ENCODE peak calls at places on chromosomes 6 and 20, in five cellular contexts. One of them, this sample, is unnamed.

GRCh38 chr20:11814276-11814675 is 103.4 kb upstream of the BTBD3 start:
- DNase-seq in suprapubic skin: no peak
- DNase-seq in pancreas: no peak
- DNase-seq in OCI-LY7: no peak
- DNase-seq in CD8-positive, alpha-beta T cell: no peak
- DNase-seq in this sample: no peak

GRCh38 chr20:17627101-17627950 is 54.7 kb downstream of the RRBP1 start:
- DNase-seq in suprapubic skin: no peak
- DNase-seq in pancreas: no peak
- DNase-seq in OCI-LY7: no peak
- DNase-seq in CD8-positive, alpha-beta T cell: no peak
- DNase-seq in this sample: no peak

GRCh38 chr6:40550096-40550731 is 37.0 kb downstream of the LRFN2 start:
- DNase-seq in suprapubic skin: no peak
- DNase-seq in pancreas: peak; percentile 26
- DNase-seq in OCI-LY7: peak; percentile 47
- DNase-seq in CD8-positive, alpha-beta T cell: no peak
- DNase-seq in this sample: peak; percentile 34

GRCh38 chr6:35977308-35977707 is 47.1 kb downstream of the SLC26A8 start:
- DNase-seq in suprapubic skin: no peak
- DNase-seq in pancreas: no peak
- DNase-seq in OCI-LY7: no peak
- DNase-seq in CD8-positive, alpha-beta T cell: no peak
- DNase-seq in this sample: no peak

GRCh38 chr20:10076126-10077080 is 41.6 kb downstream of the ANKEF1 start:
- DNase-seq in suprapubic skin: no peak
- DNase-seq in pancreas: peak; percentile 64
- DNase-seq in OCI-LY7: no peak
- DNase-seq in CD8-positive, alpha-beta T cell: no peak
- DNase-seq in this sample: no peak

GRCh38 chr6:41684311-41685182 is 46.3 kb downstream of the MDFI start:
- DNase-seq in suprapubic skin: no peak
- DNase-seq in pancreas: no peak
- DNase-seq in OCI-LY7: no peak
- DNase-seq in CD8-positive, alpha-beta T cell: no peak
- DNase-seq in this sample: no peak

GRCh38 chr6:10692965-10693538 is 1.4 kb downstream of the C6orf52 start:
- DNase-seq in suprapubic skin: no peak
- DNase-seq in pancreas: no peak
- DNase-seq in OCI-LY7: no peak
- DNase-seq in CD8-positive, alpha-beta T cell: no peak
- DNase-seq in this sample: no peak

GRCh38 chr6:30565772-30566171 is 5.5 kb upstream of the ABCF1 start:
- DNase-seq in suprapubic skin: no peak
- DNase-seq in pancreas: no peak
- DNase-seq in OCI-LY7: no peak
- DNase-seq in CD8-positive, alpha-beta T cell: no peak
- DNase-seq in this sample: no peak

GRCh38 chr6:162964703-162965140 is 236.9 kb downstream of the PACRG start:
- DNase-seq in suprapubic skin: no peak
- DNase-seq in pancreas: no peak
- DNase-seq in OCI-LY7: no peak
- DNase-seq in CD8-positive, alpha-beta T cell: no peak
- DNase-seq in this sample: peak; percentile 53

GRCh38 chr6:41191569-41191968 is 9.4 kb downstream of the TREML2 start:
- DNase-seq in suprapubic skin: no peak
- DNase-seq in pancreas: no peak
- DNase-seq in OCI-LY7: peak; percentile 31
- DNase-seq in CD8-positive, alpha-beta T cell: peak; percentile 48
- DNase-seq in this sample: no peak

GRCh38 chr20:50064640-50065615 is 48.0 kb downstream of the UBE2V1 start:
- DNase-seq in suprapubic skin: no peak
- DNase-seq in pancreas: no peak
- DNase-seq in OCI-LY7: no peak
- DNase-seq in CD8-positive, alpha-beta T cell: no peak
- DNase-seq in this sample: no peak

GRCh38 chr20:1278323-1278660 is 12.2 kb downstream of the SNPH start:
- DNase-seq in suprapubic skin: no peak
- DNase-seq in pancreas: no peak
- DNase-seq in OCI-LY7: no peak
- DNase-seq in CD8-positive, alpha-beta T cell: no peak
- DNase-seq in this sample: no peak

GRCh38 chr6:3422457-3422816 is 34.4 kb downstream of the SLC22A23 start:
- DNase-seq in suprapubic skin: no peak
- DNase-seq in pancreas: no peak
- DNase-seq in OCI-LY7: no peak
- DNase-seq in CD8-positive, alpha-beta T cell: no peak
- DNase-seq in this sample: no peak

GRCh38 chr6:152121910-152122309 is 314.4 kb downstream of the ESR1 start:
- DNase-seq in suprapubic skin: no peak
- DNase-seq in pancreas: no peak
- DNase-seq in OCI-LY7: no peak
- DNase-seq in CD8-positive, alpha-beta T cell: no peak
- DNase-seq in this sample: no peak

GRCh38 chr20:17571153-17571527 is 1.3 kb downstream of the DSTN start:
- DNase-seq in suprapubic skin: no peak
- DNase-seq in pancreas: no peak
- DNase-seq in OCI-LY7: peak; percentile 35
- DNase-seq in CD8-positive, alpha-beta T cell: no peak
- DNase-seq in this sample: no peak

GRCh38 chr20:62805711-62806382 is 1.2 kb downstream of the OGFR start:
- DNase-seq in suprapubic skin: no peak
- DNase-seq in pancreas: no peak
- DNase-seq in OCI-LY7: no peak
- DNase-seq in CD8-positive, alpha-beta T cell: no peak
- DNase-seq in this sample: peak; percentile 59

GRCh38 chr20:1845701-1846100 is 49.5 kb upstream of the SIRPA start:
- DNase-seq in suprapubic skin: no peak
- DNase-seq in pancreas: no peak
- DNase-seq in OCI-LY7: no peak
- DNase-seq in CD8-positive, alpha-beta T cell: no peak
- DNase-seq in this sample: no peak

GRCh38 chr6:39231386-39231785 is 2.1 kb upstream of the KCNK5 start:
- DNase-seq in suprapubic skin: no peak
- DNase-seq in pancreas: no peak
- DNase-seq in OCI-LY7: no peak
- DNase-seq in CD8-positive, alpha-beta T cell: no peak
- DNase-seq in this sample: no peak

GRCh38 chr6:56808871-56809359 is 146.0 kb upstream of the BEND6 start:
- DNase-seq in suprapubic skin: no peak
- DNase-seq in pancreas: no peak
- DNase-seq in OCI-LY7: no peak
- DNase-seq in CD8-positive, alpha-beta T cell: no peak
- DNase-seq in this sample: no peak

GRCh38 chr6:170453586-170454511 is 99.3 kb downstream of the PSMB1 start:
- DNase-seq in suprapubic skin: peak; percentile 71
- DNase-seq in pancreas: no peak
- DNase-seq in OCI-LY7: no peak
- DNase-seq in CD8-positive, alpha-beta T cell: no peak
- DNase-seq in this sample: no peak

GRCh38 chr6:71405416-71405815 is 116.8 kb downstream of the OGFRL1 start:
- DNase-seq in suprapubic skin: no peak
- DNase-seq in pancreas: no peak
- DNase-seq in OCI-LY7: no peak
- DNase-seq in CD8-positive, alpha-beta T cell: no peak
- DNase-seq in this sample: no peak

GRCh38 chr6:143023695-143024094 is 37.0 kb upstream of the AIG1 start:
- DNase-seq in suprapubic skin: no peak
- DNase-seq in pancreas: no peak
- DNase-seq in OCI-LY7: no peak
- DNase-seq in CD8-positive, alpha-beta T cell: no peak
- DNase-seq in this sample: no peak

GRCh38 chr6:10720229-10720959 is 2.5 kb upstream of the TMEM14C start:
- DNase-seq in suprapubic skin: no peak
- DNase-seq in pancreas: peak; percentile 26
- DNase-seq in OCI-LY7: no peak
- DNase-seq in CD8-positive, alpha-beta T cell: peak; percentile 64
- DNase-seq in this sample: peak; percentile 60

GRCh38 chr20:63742381-63743024 is 2.9 kb downstream of the SLC2A4RG start:
- DNase-seq in suprapubic skin: peak; percentile 80
- DNase-seq in pancreas: no peak
- DNase-seq in OCI-LY7: no peak
- DNase-seq in CD8-positive, alpha-beta T cell: no peak
- DNase-seq in this sample: no peak

GRCh38 chr6:116741571-116741970 is 23.9 kb downstream of the FAM162B start:
- DNase-seq in suprapubic skin: no peak
- DNase-seq in pancreas: no peak
- DNase-seq in OCI-LY7: no peak
- DNase-seq in CD8-positive, alpha-beta T cell: no peak
- DNase-seq in this sample: no peak

GRCh38 chr6:163565140-163565539 is 150.6 kb downstream of the QKI start:
- DNase-seq in suprapubic skin: no peak
- DNase-seq in pancreas: no peak
- DNase-seq in OCI-LY7: no peak
- DNase-seq in CD8-positive, alpha-beta T cell: no peak
- DNase-seq in this sample: no peak

GRCh38 chr6:80769101-80769500 is 662.6 kb downstream of the BCKDHB start:
- DNase-seq in suprapubic skin: no peak
- DNase-seq in pancreas: no peak
- DNase-seq in OCI-LY7: no peak
- DNase-seq in CD8-positive, alpha-beta T cell: no peak
- DNase-seq in this sample: no peak

GRCh38 chr6:13098006-13098405 is 230.3 kb downstream of the TBC1D7 start:
- DNase-seq in suprapubic skin: no peak
- DNase-seq in pancreas: no peak
- DNase-seq in OCI-LY7: no peak
- DNase-seq in CD8-positive, alpha-beta T cell: no peak
- DNase-seq in this sample: no peak

GRCh38 chr6:135438907-135439535 is 58.5 kb downstream of the AHI1 start:
- DNase-seq in suprapubic skin: no peak
- DNase-seq in pancreas: no peak
- DNase-seq in OCI-LY7: peak; percentile 73
- DNase-seq in CD8-positive, alpha-beta T cell: no peak
- DNase-seq in this sample: no peak

GRCh38 chr6:115972679-115973078 is 88.0 kb downstream of the FRK start:
- DNase-seq in suprapubic skin: no peak
- DNase-seq in pancreas: no peak
- DNase-seq in OCI-LY7: no peak
- DNase-seq in CD8-positive, alpha-beta T cell: no peak
- DNase-seq in this sample: no peak

GRCh38 chr6:33213989-33214335 is 5.7 kb downstream of the RING1 start:
- DNase-seq in suprapubic skin: no peak
- DNase-seq in pancreas: no peak
- DNase-seq in OCI-LY7: no peak
- DNase-seq in CD8-positive, alpha-beta T cell: no peak
- DNase-seq in this sample: no peak

GRCh38 chr20:3678198-3678597 is 3.6 kb downstream of the ADAM33 start:
- DNase-seq in suprapubic skin: no peak
- DNase-seq in pancreas: no peak
- DNase-seq in OCI-LY7: no peak
- DNase-seq in CD8-positive, alpha-beta T cell: no peak
- DNase-seq in this sample: no peak

GRCh38 chr6:127119361-127120108 is 1.1 kb downstream of the RSPO3 start:
- DNase-seq in suprapubic skin: no peak
- DNase-seq in pancreas: no peak
- DNase-seq in OCI-LY7: no peak
- DNase-seq in CD8-positive, alpha-beta T cell: no peak
- DNase-seq in this sample: no peak

GRCh38 chr20:53643031-53643832 is 49.6 kb upstream of the ZNF217 start:
- DNase-seq in suprapubic skin: no peak
- DNase-seq in pancreas: peak; percentile 47
- DNase-seq in OCI-LY7: peak; percentile 80
- DNase-seq in CD8-positive, alpha-beta T cell: peak; percentile 71
- DNase-seq in this sample: peak; percentile 34

GRCh38 chr20:38471245-38471644 is 1.4 kb upstream of the RALGAPB start:
- DNase-seq in suprapubic skin: no peak
- DNase-seq in pancreas: no peak
- DNase-seq in OCI-LY7: no peak
- DNase-seq in CD8-positive, alpha-beta T cell: no peak
- DNase-seq in this sample: no peak

GRCh38 chr6:41571066-41571780 is 25.0 kb downstream of the FOXP4 start:
- DNase-seq in suprapubic skin: no peak
- DNase-seq in pancreas: no peak
- DNase-seq in OCI-LY7: no peak
- DNase-seq in CD8-positive, alpha-beta T cell: no peak
- DNase-seq in this sample: no peak

GRCh38 chr6:117771403-117771802 is 96.1 kb downstream of the NUS1 start:
- DNase-seq in suprapubic skin: no peak
- DNase-seq in pancreas: no peak
- DNase-seq in OCI-LY7: no peak
- DNase-seq in CD8-positive, alpha-beta T cell: no peak
- DNase-seq in this sample: no peak

GRCh38 chr6:117781550-117781949 is 106.3 kb downstream of the NUS1 start:
- DNase-seq in suprapubic skin: no peak
- DNase-seq in pancreas: no peak
- DNase-seq in OCI-LY7: no peak
- DNase-seq in CD8-positive, alpha-beta T cell: no peak
- DNase-seq in this sample: no peak

GRCh38 chr6:117776441-117776840 is 101.2 kb downstream of the NUS1 start:
- DNase-seq in suprapubic skin: no peak
- DNase-seq in pancreas: no peak
- DNase-seq in OCI-LY7: no peak
- DNase-seq in CD8-positive, alpha-beta T cell: no peak
- DNase-seq in this sample: no peak
- TF ChIP-seq CTCF in suprapubic skin: no peak
- TF ChIP-seq CTCF in pancreas: no peak
- TF ChIP-seq CTCF in OCI-LY7: peak; percentile 28
- TF ChIP-seq CTCF in CD8-positive, alpha-beta T cell: no peak
- TF ChIP-seq CTCF in this sample: no peak

GRCh38 chr6:44451803-44452690 is 64.5 kb downstream of the CDC5L start:
- DNase-seq in suprapubic skin: no peak
- DNase-seq in pancreas: no peak
- DNase-seq in OCI-LY7: no peak
- DNase-seq in CD8-positive, alpha-beta T cell: no peak
- DNase-seq in this sample: no peak
- H3K27ac ChIP-seq in suprapubic skin: no peak overlapping the region
- H3K27ac ChIP-seq in pancreas: no peak overlapping the region
- H3K27ac ChIP-seq in OCI-LY7: no peak overlapping the region
- H3K27ac ChIP-seq in CD8-positive, alpha-beta T cell: no peak overlapping the region
- H3K27ac ChIP-seq in this sample: no peak overlapping the region

GRCh38 chr6:25138697-25139051 is 140.5 kb upstream of the CARMIL1 start:
- DNase-seq in suprapubic skin: no peak
- DNase-seq in pancreas: no peak
- DNase-seq in OCI-LY7: peak; percentile 31
- DNase-seq in CD8-positive, alpha-beta T cell: no peak
- DNase-seq in this sample: no peak
- TF ChIP-seq CTCF in suprapubic skin: no peak
- TF ChIP-seq CTCF in pancreas: no peak
- TF ChIP-seq CTCF in OCI-LY7: no peak
- TF ChIP-seq CTCF in CD8-positive, alpha-beta T cell: no peak
- TF ChIP-seq CTCF in this sample: no peak

GRCh38 chr6:1624848-1625341 is 15.2 kb downstream of the FOXC1 start:
- DNase-seq in suprapubic skin: no peak
- DNase-seq in pancreas: no peak
- DNase-seq in OCI-LY7: no peak
- DNase-seq in CD8-positive, alpha-beta T cell: no peak
- DNase-seq in this sample: no peak

GRCh38 chr6:1623769-1624070 is 14.0 kb downstream of the FOXC1 start:
- DNase-seq in suprapubic skin: no peak
- DNase-seq in pancreas: no peak
- DNase-seq in OCI-LY7: no peak
- DNase-seq in CD8-positive, alpha-beta T cell: no peak
- DNase-seq in this sample: no peak

GRCh38 chr6:1622851-1623768 is 13.4 kb downstream of the FOXC1 start:
- DNase-seq in suprapubic skin: no peak
- DNase-seq in pancreas: no peak
- DNase-seq in OCI-LY7: no peak
- DNase-seq in CD8-positive, alpha-beta T cell: no peak
- DNase-seq in this sample: no peak

GRCh38 chr6:1625352-1625773 is 15.6 kb downstream of the FOXC1 start:
- DNase-seq in suprapubic skin: no peak
- DNase-seq in pancreas: no peak
- DNase-seq in OCI-LY7: no peak
- DNase-seq in CD8-positive, alpha-beta T cell: no peak
- DNase-seq in this sample: no peak

GRCh38 chr6:1624071-1624847 is 14.5 kb downstream of the FOXC1 start:
- DNase-seq in suprapubic skin: no peak
- DNase-seq in pancreas: no peak
- DNase-seq in OCI-LY7: no peak
- DNase-seq in CD8-positive, alpha-beta T cell: no peak
- DNase-seq in this sample: no peak
- H3K27ac ChIP-seq in suprapubic skin: peak overlapping the region; percentile 66
- H3K27ac ChIP-seq in pancreas: no peak overlapping the region
- H3K27ac ChIP-seq in OCI-LY7: no peak overlapping the region
- H3K27ac ChIP-seq in CD8-positive, alpha-beta T cell: no peak overlapping the region
- H3K27ac ChIP-seq in this sample: no peak overlapping the region

This sample was measured in lung.